ENCODE peak calls at places on chromosomes 7 and 10, in six cellular contexts. U is left lung; Z is ovary; B is CD8-positive, alpha-beta T cell; J is cardiac fibroblast; C is fibroblast of the aortic adventitia. L is an unnamed sample.

GRCh38 chr10:70803768-70804423 is 11.9 kb upstream of the SGPL1 start:
- DNase-seq in U (no peak), Z (no peak), B (no peak), J (no peak), C (no peak), L (no peak)

GRCh38 chr10:131310904-131311660 is 439 bp downstream of the TCERG1L start:
- DNase-seq in U (peak; percentile 79), Z (peak; percentile 40), B (no peak), J (no peak), C (no peak), L (peak; percentile 28)

GRCh38 chr10:2798340-2798739 is 269.0 kb upstream of the PFKP start:
- DNase-seq in U (no peak), Z (no peak), B (no peak), J (no peak), C (no peak), L (no peak)

GRCh38 chr10:132518572-132519381 is 18.8 kb upstream of the INPP5A start:
- DNase-seq in U (peak; percentile 87), Z (peak; percentile 74), B (no peak), J (no peak), C (no peak), L (no peak)

GRCh38 chr7:97868314-97868713 is 3.9 kb downstream of the ASNS start:
- DNase-seq in U (no peak), Z (no peak), B (no peak), J (no peak), C (no peak), L (no peak)

GRCh38 chr7:148242271-148242801 is 348.2 kb upstream of the C7orf33 start:
- DNase-seq in U (no peak), Z (no peak), B (no peak), J (peak; percentile 68), C (peak; percentile 40), L (no peak)

GRCh38 chr10:31210190-31210589 is 108.8 kb upstream of the ZEB1 start:
- DNase-seq in U (no peak), Z (no peak), B (no peak), J (no peak), C (no peak), L (no peak)

GRCh38 chr7:93890464-93891068 is at the start of gene TFPI2:
- DNase-seq in U (peak; percentile 81), Z (peak; percentile 70), B (no peak), J (peak; percentile 90), C (peak; percentile 70), L (peak; percentile 34)

GRCh38 chr10:22629843-22630228 is 84.5 kb downstream of the PIP4K2A start:
- DNase-seq in U (no peak), Z (no peak), B (no peak), J (no peak), C (no peak), L (no peak)

GRCh38 chr7:154942718-154943117 is 60.2 kb downstream of the PAXIP1 start:
- DNase-seq in U (no peak), Z (no peak), B (no peak), J (no peak), C (no peak), L (no peak)

GRCh38 chr7:154950992-154951391 is 51.9 kb downstream of the PAXIP1 start:
- DNase-seq in U (no peak), Z (no peak), B (no peak), J (no peak), C (no peak), L (no peak)

GRCh38 chr7:154953006-154953684 is 49.8 kb downstream of the PAXIP1 start:
- DNase-seq in U (peak; percentile 83), Z (peak; percentile 30), B (peak; percentile 73), J (peak; percentile 41), C (peak; percentile 50), L (peak; percentile 26)

GRCh38 chr7:154946166-154946565 is 56.8 kb downstream of the PAXIP1 start:
- DNase-seq in U (no peak), Z (no peak), B (no peak), J (no peak), C (no peak), L (no peak)

DNA sequence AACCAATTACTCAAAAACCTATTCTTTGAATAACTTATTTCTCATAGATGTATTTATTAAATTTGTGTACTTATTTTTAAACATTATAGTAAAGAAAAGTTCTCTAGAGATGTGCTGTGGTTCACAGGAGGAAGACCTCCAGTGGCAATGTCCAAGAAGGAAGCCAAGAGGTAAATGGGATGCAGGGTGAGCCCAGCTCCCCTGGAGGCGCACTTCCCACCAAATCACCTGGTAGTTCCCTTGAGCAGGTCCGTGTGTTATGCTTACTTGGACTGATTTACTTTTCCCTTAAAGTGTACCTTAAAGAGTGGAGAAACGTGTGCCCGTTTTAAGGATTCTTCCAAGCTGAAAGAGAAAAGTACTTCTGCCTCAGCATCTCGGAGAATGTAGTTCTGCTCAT is 55.3 kb downstream of the PAXIP1 start:
- DNase-seq in U (no peak), Z (no peak), B (no peak), J (no peak), C (no peak), L (no peak)
- TF ChIP-seq CTCF in U (no peak), Z (no peak), B (no peak), J (no peak), C (no peak), L (peak; percentile 28)

DNA sequence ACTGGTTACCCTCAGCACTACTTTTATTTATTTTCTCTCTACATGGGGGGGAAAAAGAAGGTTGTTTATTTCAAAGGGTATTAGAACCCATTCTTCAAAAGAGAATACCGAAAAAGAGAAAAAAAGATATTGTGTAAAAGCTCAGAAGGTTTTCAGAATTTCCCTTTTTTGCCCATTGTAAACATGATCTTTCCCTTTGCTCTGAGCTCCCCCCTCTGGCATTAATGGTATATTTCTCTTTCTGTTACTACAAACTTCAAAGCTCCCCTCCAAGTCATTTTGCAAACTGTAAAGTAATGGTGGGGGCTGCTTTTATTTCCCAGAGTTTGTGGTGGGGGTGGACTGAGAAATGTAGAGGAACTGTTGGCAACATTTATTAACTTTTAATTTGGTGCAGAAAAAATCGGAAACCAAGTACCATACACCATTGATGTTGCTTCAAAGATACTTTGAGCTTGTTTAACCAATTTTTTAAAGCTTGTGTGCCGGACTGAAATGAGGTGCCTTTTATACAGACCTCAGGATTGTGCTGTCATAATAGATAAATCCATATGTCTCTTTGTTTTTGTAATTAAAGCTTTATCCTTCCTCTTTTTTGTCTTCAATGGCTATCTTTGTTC is 181.5 kb downstream of the EXOC4 start:
- DNase-seq in U (no peak), Z (no peak), B (no peak), J (peak; percentile 65), C (peak; percentile 78), L (no peak)
- TF ChIP-seq CTCF in U (peak; percentile 26), Z (peak; percentile 18), B (peak; percentile 32), J (peak; percentile 48), C (peak; percentile 62), L (peak; percentile 52)

DNA sequence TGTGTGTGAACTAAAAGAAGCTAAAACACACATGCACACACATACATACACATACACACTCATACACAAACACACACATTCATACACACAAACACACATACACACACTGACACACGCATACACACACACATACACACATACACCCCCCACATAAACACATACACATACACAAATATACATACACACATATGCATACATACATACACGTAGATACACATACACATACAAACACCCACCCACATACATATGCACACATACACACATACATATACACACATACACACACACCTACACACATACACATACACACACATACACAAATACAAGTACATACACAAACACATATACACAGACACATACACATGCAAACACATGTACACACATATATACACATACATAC is 28.0 kb downstream of the SLC18A2 start:
- DNase-seq in U (no peak), Z (no peak), B (no peak), J (no peak), C (no peak), L (no peak)
- TF ChIP-seq CTCF in U (no peak), Z (no peak), B (no peak), J (no peak), C (no peak), L (no peak)

GRCh38 chr7:142391191-142391992 is 133.5 kb upstream of the PRSS58 start:
- DNase-seq in U (no peak), Z (no peak), B (peak; percentile 54), J (no peak), C (peak; percentile 26), L (no peak)
- TF ChIP-seq CTCF in U (no peak), Z (no peak), B (peak; percentile 22), J (peak; percentile 19), C (peak; percentile 48), L (peak; percentile 52)

DNA sequence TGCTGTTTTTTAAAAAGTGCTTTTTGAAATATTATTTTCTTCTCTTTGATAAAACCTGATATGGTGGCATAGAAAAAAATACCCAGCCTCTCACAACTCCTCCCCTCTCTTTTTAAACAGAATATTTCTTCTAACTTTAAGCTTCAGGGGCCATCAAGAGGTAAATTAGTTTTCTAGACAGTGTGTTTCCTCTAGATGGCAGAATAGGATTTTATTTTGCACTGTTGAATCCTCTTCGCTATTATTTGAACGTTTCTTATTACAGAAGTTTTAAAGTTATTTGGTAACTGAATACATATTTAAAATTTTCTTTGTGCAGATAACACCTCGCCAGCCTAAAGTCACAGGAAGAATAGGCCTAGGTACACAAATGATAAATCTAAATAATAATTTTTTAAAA is 30.3 kb downstream of the ARL5B start:
- DNase-seq in U (no peak), Z (no peak), B (no peak), J (peak; percentile 61), C (peak; percentile 74), L (no peak)
- TF ChIP-seq CTCF in U (peak; percentile 38), Z (no peak), B (no peak), J (peak; percentile 27), C (peak; percentile 58), L (peak; percentile 61)